ENCODE peak calls at places on chromosome 3, in five cellular contexts. One of them, this sample, is unnamed. For H3K4me1 and H3K9me3, the result is how much of the 10 kb centered on the place peaks cover.

GRCh38 chr3:178618197-178618596 is 82.0 kb downstream of the KCNMB2 start:
- DNase-seq in astrocyte: no peak
- DNase-seq in colonic mucosa: no peak
- DNase-seq in NT2/D1: no peak
- DNase-seq in cardiac muscle cell: no peak
- DNase-seq in this sample: peak

GRCh38 chr3:17407576-17407975 is 334.9 kb downstream of the TBC1D5 start:
- DNase-seq in NT2/D1: no peak
- DNase-seq in colonic mucosa: no peak
- DNase-seq in cardiac muscle cell: no peak
- DNase-seq in astrocyte: peak
- DNase-seq in this sample: no peak

GRCh38 chr3:46860381-46861292 is 2.6 kb downstream of the MYL3 start:
- DNase-seq in NT2/D1: no peak
- DNase-seq in cardiac muscle cell: peak
- DNase-seq in astrocyte: no peak
- DNase-seq in colonic mucosa: no peak
- DNase-seq in this sample: peak

GRCh38 chr3:127457746-127458145 is 132.8 kb downstream of the TPRA1 start:
- DNase-seq in colonic mucosa: no peak
- DNase-seq in NT2/D1: no peak
- DNase-seq in cardiac muscle cell: no peak
- DNase-seq in astrocyte: no peak
- DNase-seq in this sample: no peak

GRCh38 chr3:127457094-127457475 is 133.4 kb downstream of the TPRA1 start:
- DNase-seq in cardiac muscle cell: peak
- DNase-seq in colonic mucosa: no peak
- DNase-seq in NT2/D1: no peak
- DNase-seq in astrocyte: peak
- DNase-seq in this sample: peak

GRCh38 chr3:41900265-41900664 is 61.6 kb downstream of the ULK4 start:
- DNase-seq in astrocyte: peak
- DNase-seq in cardiac muscle cell: peak
- DNase-seq in NT2/D1: no peak
- DNase-seq in colonic mucosa: no peak
- DNase-seq in this sample: peak

GRCh38 chr3:10551821-10552630 is 46.6 kb upstream of the ATP2B2 start:
- DNase-seq in NT2/D1: no peak
- DNase-seq in cardiac muscle cell: no peak
- DNase-seq in colonic mucosa: no peak
- DNase-seq in astrocyte: peak
- DNase-seq in this sample: peak

GRCh38 chr3:175546115-175546514 is 687.0 kb downstream of the NAALADL2 start:
- DNase-seq in astrocyte: no peak
- DNase-seq in cardiac muscle cell: no peak
- DNase-seq in NT2/D1: no peak
- DNase-seq in colonic mucosa: no peak
- DNase-seq in this sample: no peak

GRCh38 chr3:31821118-31821517 is 159.9 kb downstream of the OSBPL10 start:
- DNase-seq in astrocyte: no peak
- DNase-seq in colonic mucosa: no peak
- DNase-seq in cardiac muscle cell: no peak
- DNase-seq in NT2/D1: no peak
- DNase-seq in this sample: no peak

GRCh38 chr3:24139463-24140412 is 194.7 kb downstream of the NR1D2 start:
- DNase-seq in cardiac muscle cell: no peak
- DNase-seq in colonic mucosa: no peak
- DNase-seq in NT2/D1: no peak
- DNase-seq in astrocyte: no peak
- DNase-seq in this sample: peak

GRCh38 chr3:43004282-43004681 is 25.2 kb downstream of the GASK1A start:
- DNase-seq in colonic mucosa: no peak
- DNase-seq in astrocyte: peak
- DNase-seq in cardiac muscle cell: no peak
- DNase-seq in NT2/D1: no peak
- DNase-seq in this sample: peak

GRCh38 chr3:62145086-62145757 is 228.1 kb downstream of the FEZF2 start:
- DNase-seq in NT2/D1: no peak
- DNase-seq in colonic mucosa: no peak
- DNase-seq in astrocyte: no peak
- DNase-seq in cardiac muscle cell: no peak
- DNase-seq in this sample: no peak

GRCh38 chr3:127035672-127036071 is 52.8 kb downstream of the PLXNA1 start:
- DNase-seq in NT2/D1: no peak
- DNase-seq in cardiac muscle cell: no peak
- DNase-seq in colonic mucosa: peak
- DNase-seq in astrocyte: peak
- DNase-seq in this sample: peak

GRCh38 chr3:149542375-149543312 is 68.1 kb downstream of the TM4SF4 start:
- DNase-seq in cardiac muscle cell: no peak
- DNase-seq in colonic mucosa: no peak
- DNase-seq in NT2/D1: no peak
- DNase-seq in astrocyte: peak
- DNase-seq in this sample: no peak

GRCh38 chr3:66010348-66011097 is 28.2 kb downstream of the MAGI1 start:
- DNase-seq in cardiac muscle cell: peak
- DNase-seq in astrocyte: no peak
- DNase-seq in NT2/D1: no peak
- DNase-seq in colonic mucosa: no peak
- DNase-seq in this sample: no peak

GRCh38 chr3:72144773-72145505 is 360.0 kb upstream of the PROK2 start:
- DNase-seq in astrocyte: no peak
- DNase-seq in colonic mucosa: no peak
- DNase-seq in cardiac muscle cell: peak
- DNase-seq in NT2/D1: no peak
- DNase-seq in this sample: no peak

GRCh38 chr3:52022323-52023100 is 26.8 kb upstream of the RPL29 start:
- DNase-seq in cardiac muscle cell: peak
- DNase-seq in NT2/D1: no peak
- DNase-seq in colonic mucosa: no peak
- DNase-seq in astrocyte: no peak
- DNase-seq in this sample: no peak

GRCh38 chr3:66593978-66594377 is 93.2 kb upstream of the LRIG1 start:
- DNase-seq in NT2/D1: no peak
- DNase-seq in astrocyte: peak
- DNase-seq in cardiac muscle cell: no peak
- DNase-seq in colonic mucosa: no peak
- DNase-seq in this sample: peak

GRCh38 chr3:107199962-107200465 is 177.2 kb upstream of the CCDC54 start:
- DNase-seq in colonic mucosa: no peak
- DNase-seq in astrocyte: no peak
- DNase-seq in cardiac muscle cell: no peak
- DNase-seq in NT2/D1: no peak
- DNase-seq in this sample: no peak

GRCh38 chr3:49712166-49712565 is 7.3 kb downstream of the AMIGO3 start:
- DNase-seq in astrocyte: no peak
- DNase-seq in colonic mucosa: no peak
- DNase-seq in NT2/D1: no peak
- DNase-seq in cardiac muscle cell: no peak
- DNase-seq in this sample: no peak

GRCh38 chr3:141370065-141370533 is 1.8 kb downstream of the ZBTB38 start:
- DNase-seq in cardiac muscle cell: peak
- DNase-seq in astrocyte: peak
- DNase-seq in NT2/D1: peak
- DNase-seq in colonic mucosa: peak
- DNase-seq in this sample: peak

GRCh38 chr3:98013428-98014349 is 21.4 kb downstream of the GABRR3 start:
- DNase-seq in colonic mucosa: no peak
- DNase-seq in astrocyte: no peak
- DNase-seq in NT2/D1: no peak
- DNase-seq in cardiac muscle cell: no peak
- DNase-seq in this sample: peak

GRCh38 chr3:64355473-64355872 is 130.2 kb upstream of the PRICKLE2 start:
- DNase-seq in astrocyte: peak
- DNase-seq in colonic mucosa: no peak
- DNase-seq in cardiac muscle cell: peak
- DNase-seq in NT2/D1: no peak
- DNase-seq in this sample: no peak

GRCh38 chr3:120637836-120638559 is 41.9 kb downstream of the NDUFB4 start:
- DNase-seq in colonic mucosa: no peak
- DNase-seq in astrocyte: no peak
- DNase-seq in cardiac muscle cell: no peak
- DNase-seq in NT2/D1: no peak
- DNase-seq in this sample: no peak

GRCh38 chr3:156812521-156813335 is 13.4 kb upstream of the LEKR1 start:
- DNase-seq in NT2/D1: no peak
- DNase-seq in cardiac muscle cell: no peak
- DNase-seq in astrocyte: peak
- DNase-seq in colonic mucosa: peak
- DNase-seq in this sample: peak

GRCh38 chr3:190514163-190515153 is 573 bp downstream of the IL1RAP start:
- DNase-seq in cardiac muscle cell: peak
- DNase-seq in colonic mucosa: peak
- DNase-seq in NT2/D1: no peak
- DNase-seq in astrocyte: peak
- DNase-seq in this sample: peak

GRCh38 chr3:55203006-55203405 is 275.1 kb upstream of the LRTM1 start:
- DNase-seq in astrocyte: peak
- DNase-seq in NT2/D1: no peak
- DNase-seq in colonic mucosa: no peak
- DNase-seq in cardiac muscle cell: no peak
- DNase-seq in this sample: peak

GRCh38 chr3:155984791-155985417 is 114.5 kb downstream of the GMPS start:
- DNase-seq in colonic mucosa: no peak
- DNase-seq in astrocyte: no peak
- DNase-seq in NT2/D1: no peak
- DNase-seq in cardiac muscle cell: no peak
- DNase-seq in this sample: no peak

GRCh38 chr3:83302091-83302490 is 1540.6 kb upstream of the GBE1 start:
- DNase-seq in NT2/D1: no peak
- DNase-seq in cardiac muscle cell: no peak
- DNase-seq in colonic mucosa: no peak
- DNase-seq in astrocyte: no peak
- DNase-seq in this sample: no peak

GRCh38 chr3:45575491-45575923 is 19.0 kb upstream of the LIMD1 start:
- DNase-seq in NT2/D1: peak
- DNase-seq in cardiac muscle cell: no peak
- DNase-seq in colonic mucosa: no peak
- DNase-seq in astrocyte: peak
- DNase-seq in this sample: peak

GRCh38 chr3:50364573-50365079 is 5.3 kb upstream of the TMEM115 start:
- DNase-seq in cardiac muscle cell: no peak
- DNase-seq in astrocyte: peak
- DNase-seq in colonic mucosa: peak
- DNase-seq in NT2/D1: no peak
- DNase-seq in this sample: no peak

GRCh38 chr3:31166249-31166885 is 271.9 kb upstream of the GADL1 start:
- DNase-seq in cardiac muscle cell: no peak
- DNase-seq in astrocyte: peak
- DNase-seq in NT2/D1: no peak
- DNase-seq in colonic mucosa: no peak
- DNase-seq in this sample: peak

GRCh38 chr3:25584011-25584789 is 80.5 kb downstream of the TOP2B start:
- DNase-seq in cardiac muscle cell: no peak
- DNase-seq in NT2/D1: no peak
- DNase-seq in colonic mucosa: no peak
- DNase-seq in astrocyte: no peak
- DNase-seq in this sample: no peak

GRCh38 chr3:112074616-112075497 is 11.3 kb upstream of the C3orf52 start:
- DNase-seq in astrocyte: peak
- DNase-seq in colonic mucosa: peak
- DNase-seq in NT2/D1: no peak
- DNase-seq in cardiac muscle cell: peak
- DNase-seq in this sample: peak

DNA sequence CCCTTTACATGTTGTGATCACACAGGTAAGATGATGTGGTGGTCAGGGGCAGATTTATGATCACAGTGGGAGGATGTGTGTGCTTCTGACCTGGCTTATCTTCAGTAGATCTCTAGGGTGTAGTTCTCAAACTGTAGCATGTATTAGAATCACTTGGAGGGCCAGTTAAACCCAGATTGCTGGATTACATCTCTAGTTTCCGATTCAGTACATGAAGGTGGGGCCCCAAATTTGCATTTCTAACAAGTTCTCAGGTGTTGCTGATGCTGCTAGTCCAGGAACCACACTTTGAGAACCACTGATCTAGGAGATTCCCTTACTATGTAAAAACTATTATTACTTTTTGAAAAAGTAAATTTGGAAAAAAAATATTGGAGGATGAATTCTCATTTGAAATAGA is 199.3 kb upstream of the GOLIM4 start:
- DNase-seq in NT2/D1: no peak
- DNase-seq in cardiac muscle cell: no peak
- DNase-seq in astrocyte: no peak
- DNase-seq in colonic mucosa: no peak
- DNase-seq in this sample: no peak
- H3K4me1 ChIP-seq in NT2/D1: under half
- H3K4me1 ChIP-seq in cardiac muscle cell: under half
- H3K4me1 ChIP-seq in astrocyte: under half
- H3K4me1 ChIP-seq in colonic mucosa: under half
- H3K4me1 ChIP-seq in this sample: under half

DNA sequence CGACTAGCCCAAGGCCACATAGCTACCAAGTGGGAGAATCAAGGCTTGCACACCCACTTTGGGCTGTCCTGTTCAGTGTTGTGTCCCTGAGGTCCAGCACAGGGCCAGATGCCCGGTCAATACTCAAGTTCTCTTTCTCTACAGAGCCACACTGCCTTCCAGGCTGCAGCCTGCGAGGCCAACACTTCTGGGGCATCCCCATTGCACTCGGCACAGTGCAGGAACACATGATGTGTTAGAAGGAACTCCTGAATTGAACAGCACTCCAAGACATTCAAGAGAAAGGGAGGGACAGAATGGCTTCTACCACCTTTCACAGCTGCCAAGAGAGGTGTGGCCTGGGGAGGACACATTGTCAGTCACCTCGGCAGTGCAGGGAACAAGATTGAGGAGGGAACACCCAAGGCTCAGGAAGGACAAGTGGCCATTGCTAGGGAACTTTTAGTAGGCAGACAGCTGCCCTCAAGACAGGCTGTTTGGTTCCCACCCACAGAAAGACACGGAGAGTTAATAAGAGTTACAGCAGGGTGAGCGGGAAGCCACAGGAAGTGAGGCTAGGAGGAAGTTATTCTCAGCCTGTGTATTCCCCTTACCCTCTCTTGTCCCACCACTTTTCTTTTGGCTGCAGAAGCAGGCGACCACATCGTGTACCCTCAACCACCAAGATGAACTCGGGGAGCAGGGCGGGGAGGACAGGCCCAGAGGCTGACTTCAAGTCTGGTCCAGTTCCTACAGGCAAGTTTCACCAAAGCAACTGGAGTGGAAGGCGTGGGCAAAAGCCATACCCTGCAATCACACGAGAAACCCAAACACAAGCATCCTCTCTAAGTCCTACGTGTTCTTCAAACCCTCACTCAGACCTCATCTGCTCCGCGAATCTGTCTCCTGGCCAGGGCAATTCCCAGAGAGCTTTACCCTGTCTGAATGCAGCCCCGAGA is 69.4 kb downstream of the SRGAP3 start:
- DNase-seq in astrocyte: no peak
- DNase-seq in colonic mucosa: no peak
- DNase-seq in cardiac muscle cell: no peak
- DNase-seq in NT2/D1: no peak
- DNase-seq in this sample: no peak
- H3K4me3 ChIP-seq in astrocyte: no peak
- H3K4me3 ChIP-seq in colonic mucosa: no peak
- H3K4me3 ChIP-seq in cardiac muscle cell: no peak
- H3K4me3 ChIP-seq in NT2/D1: no peak
- H3K4me3 ChIP-seq in this sample: no peak

GRCh38 chr3:147412491-147412916 is 3.3 kb downstream of the ZIC1 start:
- DNase-seq in colonic mucosa: no peak
- DNase-seq in NT2/D1: no peak
- DNase-seq in cardiac muscle cell: no peak
- DNase-seq in astrocyte: no peak
- DNase-seq in this sample: no peak
- H3K9me3 ChIP-seq in colonic mucosa: under half
- H3K9me3 ChIP-seq in NT2/D1: under half
- H3K9me3 ChIP-seq in cardiac muscle cell: under half
- H3K9me3 ChIP-seq in astrocyte: under half
- H3K9me3 ChIP-seq in this sample: under half

GRCh38 chr3:188431553-188431952 is 277.6 kb downstream of the LPP start:
- DNase-seq in NT2/D1: no peak
- DNase-seq in astrocyte: peak
- DNase-seq in colonic mucosa: peak
- DNase-seq in cardiac muscle cell: no peak
- DNase-seq in this sample: peak
- H3K4me1 ChIP-seq in NT2/D1: under half
- H3K4me1 ChIP-seq in astrocyte: under half
- H3K4me1 ChIP-seq in colonic mucosa: under half
- H3K4me1 ChIP-seq in cardiac muscle cell: under half
- H3K4me1 ChIP-seq in this sample: under half